ENCODE peak calls at places on chromosomes 6 and 20, in four cellular contexts. L is body of pancreas, X is activated T-cell treated with anti-CD3 and anti-CD28 coated beads for 24 hours, V is mucosa of gallbladder. J is an unnamed sample.

GRCh38 chr6:125165256-125165655 is 11.7 kb downstream of the TPD52L1 start:
- DNase-seq in L (no peak), X (no peak), V (no peak), J (no peak)

GRCh38 chr20:32495217-32495565 is 89.9 kb downstream of the NOL4L start:
- DNase-seq in L (peak), X (no peak), V (no peak), J (peak)

GRCh38 chr20:64254571-64255360 is 782 bp upstream of the PCMTD2 start:
- DNase-seq in L (no peak), X (no peak), V (no peak), J (no peak)

GRCh38 chr20:37984018-37984785 is 49.1 kb downstream of the TTI1 start:
- DNase-seq in X (no peak), V (peak), L (peak), J (no peak)

GRCh38 chr6:113077794-113078193 is 730.7 kb downstream of the RFPL4B start:
- DNase-seq in X (no peak), L (no peak), V (no peak), J (no peak)

GRCh38 chr6:12060780-12061619 is 48.9 kb downstream of the HIVEP1 start:
- DNase-seq in X (peak), L (peak), V (peak), J (peak)

GRCh38 chr20:13147071-13147961 is 73.8 kb upstream of the ISM1 start:
- DNase-seq in V (no peak), X (no peak), L (no peak), J (no peak)

GRCh38 chr6:162962093-162962492 is 234.3 kb downstream of the PACRG start:
- DNase-seq in L (no peak), X (no peak), V (no peak), J (no peak)

GRCh38 chr6:109373762-109374161 is 8.5 kb downstream of the CD164 start:
- DNase-seq in V (no peak), L (no peak), X (peak), J (no peak)

GRCh38 chr20:37539956-37540455 is 12.3 kb upstream of the BLCAP start:
- DNase-seq in X (no peak), L (no peak), V (no peak), J (no peak)

GRCh38 chr6:33609444-33610034 is 11.6 kb upstream of the ITPR3 start:
- DNase-seq in X (no peak), L (no peak), V (no peak), J (no peak)

GRCh38 chr20:4613718-4614620 is 107.7 kb upstream of the PRND start:
- DNase-seq in X (peak), L (peak), V (peak), J (peak)

GRCh38 chr6:165817771-165818170 is 154.7 kb upstream of the PDE10A start:
- DNase-seq in L (no peak), V (no peak), X (no peak), J (no peak)

GRCh38 chr6:34929241-34929978 is 40.4 kb downstream of the ANKS1A start:
- DNase-seq in X (no peak), V (no peak), L (no peak), J (no peak)

GRCh38 chr6:165659945-165660862 is 2.8 kb downstream of the PDE10A start:
- DNase-seq in X (no peak), L (no peak), V (no peak), J (no peak)

GRCh38 chr6:149212892-149213786 is 104.4 kb upstream of the TAB2 start:
- DNase-seq in X (no peak), L (no peak), V (no peak), J (no peak)

GRCh38 chr6:51472745-51473483 is 614.5 kb downstream of the PKHD1 start:
- DNase-seq in X (no peak), L (no peak), V (no peak), J (no peak)

GRCh38 chr6:80343511-80343910 is 237.0 kb downstream of the BCKDHB start:
- DNase-seq in V (no peak), L (no peak), X (no peak), J (no peak)

GRCh38 chr20:15162061-15162740 is 824.8 kb upstream of the FLRT3 start:
- DNase-seq in X (no peak), L (no peak), V (no peak), J (no peak)

GRCh38 chr6:88728756-88729155 is 234.7 kb downstream of the RNGTT start:
- DNase-seq in X (no peak), V (no peak), L (no peak), J (no peak)

GRCh38 chr6:16803294-16804006 is 42.2 kb upstream of the ATXN1 start:
- DNase-seq in X (no peak), V (peak), L (peak), J (no peak)

GRCh38 chr20:35600176-35600995 is 15.2 kb upstream of the SPAG4 start:
- DNase-seq in L (no peak), X (no peak), V (no peak), J (no peak)

GRCh38 chr6:6379573-6379972 is 59.1 kb upstream of the F13A1 start:
- DNase-seq in L (no peak), X (no peak), V (no peak), J (no peak)

GRCh38 chr6:4799912-4800311 is 23.7 kb downstream of the CDYL start:
- DNase-seq in V (no peak), L (no peak), X (no peak), J (no peak)

GRCh38 chr20:33076662-33077398 is 2.6 kb upstream of the BPIFB4 start:
- DNase-seq in X (no peak), V (no peak), L (no peak), J (no peak)

J was measured in mucosa of descending colon.